ENCODE peak calls at places on chromosome X, in five cellular contexts. S is sigmoid colon, J is tibial nerve, A is GM12878, H is ovary. D is an unnamed sample.

GRCh38 chrX:39065051-39065871 is 264.0 kb downstream of the MID1IP1 start:
- DNase-seq in A (no peak), S (no peak), H (no peak), J (no peak), D (no peak)

GRCh38 chrX:38151426-38151825 is 69.2 kb downstream of the SRPX start:
- DNase-seq in A (no peak), J (no peak), S (no peak), H (no peak), D (no peak)

GRCh38 chrX:71181558-71181909 is 36.9 kb downstream of the NLGN3 start:
- DNase-seq in H (peak), A (no peak), J (no peak), S (no peak), D (peak)

GRCh38 chrX:21912989-21913388 is 27.5 kb upstream of the SMS start:
- DNase-seq in A (no peak), H (no peak), S (no peak), J (no peak), D (no peak)

GRCh38 chrX:8783100-8784098 is 17.8 kb downstream of the FAM9A start:
- DNase-seq in J (no peak), H (no peak), S (no peak), A (no peak), D (no peak)

GRCh38 chrX:148337873-148338272 is 162.5 kb upstream of the AFF2 start:
- DNase-seq in A (no peak), S (no peak), H (no peak), J (no peak), D (no peak)

GRCh38 chrX:113906168-113906567 is 677.7 kb upstream of the HTR2C start:
- DNase-seq in S (no peak), H (no peak), J (no peak), A (no peak), D (no peak)

GRCh38 chrX:22889824-22890223 is 109.9 kb upstream of the DDX53 start:
- DNase-seq in S (no peak), H (no peak), J (no peak), A (no peak), D (no peak)

GRCh38 chrX:144730486-144730885 is 516.8 kb upstream of the SPANXN1 start:
- DNase-seq in S (no peak), A (no peak), H (no peak), J (no peak), D (no peak)

GRCh38 chrX:31931225-31931624 is 859.4 kb upstream of the FTHL17 start:
- DNase-seq in H (no peak), S (no peak), J (no peak), A (no peak), D (no peak)

GRCh38 chrX:18170910-18171309 is 49.8 kb downstream of the BEND2 start:
- DNase-seq in H (no peak), J (no peak), A (no peak), S (no peak), D (no peak)

GRCh38 chrX:102858826-102859627 is 78.0 kb upstream of the RAB40AL start:
- DNase-seq in H (no peak), J (no peak), A (no peak), S (no peak), D (no peak)

GRCh38 chrX:8027876-8028275 is 100.7 kb upstream of the PNPLA4 start:
- DNase-seq in J (no peak), H (no peak), S (no peak), A (no peak), D (no peak)

GRCh38 chrX:129654652-129655546 is at the start of gene APLN:
- DNase-seq in S (no peak), J (no peak), A (no peak), H (peak), D (no peak)

GRCh38 chrX:65690057-65690855 is 22.8 kb downstream of the MSN start:
- DNase-seq in J (no peak), S (peak), H (no peak), A (no peak), D (no peak)

DNA sequence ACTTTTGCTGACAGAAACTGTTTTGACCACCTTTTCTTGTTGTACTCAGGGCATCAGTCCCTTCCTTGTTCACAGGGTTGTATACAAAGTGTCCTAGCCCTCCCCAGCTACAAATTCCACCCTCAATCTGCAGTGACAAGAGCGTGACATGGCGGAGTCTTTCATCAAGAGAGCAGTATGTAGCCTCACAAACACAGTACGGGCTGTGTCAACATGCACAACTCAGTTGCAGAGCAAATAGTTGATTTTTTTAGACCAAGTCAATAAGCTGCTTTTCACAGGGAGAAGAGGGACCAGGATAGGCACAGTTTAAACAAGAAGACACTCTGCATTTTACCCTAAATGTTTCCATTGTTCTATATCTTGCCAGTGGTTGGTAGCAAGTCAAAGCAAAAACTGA is 8.6 kb upstream of the HS6ST2 start:
- DNase-seq in H (no peak), A (no peak), J (no peak), S (no peak), D (no peak)
- TF ChIP-seq EP300 in H (no peak), A (no peak), J (no peak), S (no peak), D (no peak)

DNA sequence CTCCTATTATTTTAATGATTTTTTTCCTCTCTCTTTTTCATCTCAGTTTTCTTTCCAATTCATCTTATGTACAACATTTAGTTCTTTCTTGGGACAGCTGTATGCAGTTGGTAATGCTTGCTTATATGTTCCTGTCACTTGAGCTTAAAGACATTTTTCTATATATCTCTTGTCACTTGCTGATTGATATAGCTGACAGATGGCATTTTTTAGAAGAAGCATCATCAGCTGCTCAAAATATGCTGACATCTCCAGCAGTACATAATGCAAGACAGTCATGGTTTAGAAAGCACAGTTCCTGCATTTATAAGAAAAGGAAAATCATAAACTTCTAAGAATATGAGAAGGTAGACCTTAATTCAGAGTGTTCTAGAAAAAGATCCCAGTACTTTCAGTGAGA is 56.5 kb downstream of the DCAF8L1 start:
- DNase-seq in J (no peak), H (no peak), S (no peak), A (no peak), D (no peak)
- TF ChIP-seq EP300 in J (no peak), H (no peak), S (no peak), A (no peak), D (no peak)

DNA sequence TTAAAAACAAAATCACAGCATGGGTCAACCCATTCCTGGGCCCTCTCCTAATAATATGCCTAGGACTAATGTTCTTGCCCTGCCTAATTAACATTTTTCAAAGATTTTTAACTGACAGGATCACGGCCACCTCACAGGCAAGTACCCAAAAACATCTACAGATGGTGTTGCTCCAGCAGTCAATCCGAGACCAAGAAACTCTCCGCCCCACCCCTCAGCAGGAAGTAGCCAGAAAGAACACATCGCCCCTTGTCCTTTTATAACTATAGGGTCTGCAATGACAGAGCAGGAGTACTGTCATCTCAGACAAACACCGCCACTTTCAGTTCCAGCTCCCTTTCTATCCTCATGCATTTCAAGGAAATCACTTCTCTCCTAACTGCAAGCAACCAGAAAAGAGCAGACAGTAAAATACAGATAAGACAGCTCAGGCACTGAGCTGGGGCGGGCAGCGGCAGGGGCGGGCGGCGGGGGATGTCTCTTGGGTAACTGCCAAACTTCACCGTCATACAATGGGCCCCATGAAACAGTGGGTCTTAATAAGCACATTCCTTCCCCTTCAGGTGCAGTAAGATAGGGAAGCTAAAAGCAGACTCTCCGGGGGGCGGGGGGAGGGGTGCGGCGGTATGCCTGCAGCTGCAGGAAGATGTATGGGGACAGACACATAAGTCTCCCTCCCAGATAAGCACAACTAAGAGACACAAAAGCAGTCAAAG is 67.4 kb downstream of the ZNF182 start:
- DNase-seq in H (no peak), A (no peak), J (no peak), S (no peak), D (no peak)
- TF ChIP-seq EP300 in H (no peak), A (no peak), J (no peak), S (no peak), D (no peak)

DNA sequence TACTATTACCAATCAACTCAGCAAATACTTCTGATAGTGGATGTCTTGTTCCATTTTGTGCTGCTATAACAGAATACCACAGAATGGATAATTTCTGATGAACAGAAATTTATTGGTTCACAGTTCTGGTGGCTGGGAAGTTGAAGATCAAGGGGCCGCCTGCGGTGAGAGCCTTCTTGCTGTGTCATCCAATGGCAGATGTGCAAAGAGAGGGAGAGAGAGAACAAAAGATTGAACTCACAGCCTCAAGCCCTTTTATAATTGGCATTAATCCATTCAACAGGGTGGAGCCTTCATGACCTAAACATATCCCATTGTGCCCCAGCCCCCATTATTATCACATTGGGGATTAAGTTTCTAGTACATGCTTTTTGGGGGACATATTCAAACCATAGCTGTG is 86.1 kb downstream of the ADGRG4 start:
- DNase-seq in J (no peak), S (no peak), H (no peak), A (no peak), D (no peak)
- TF ChIP-seq EP300 in J (no peak), S (no peak), H (no peak), A (no peak), D (no peak)

GRCh38 chrX:107676559-107677378 is 48.5 kb downstream of the PRPS1 start:
- DNase-seq in S (peak), J (peak), A (no peak), H (peak), D (peak)
- TF ChIP-seq EP300 in S (peak), J (peak), A (peak), H (peak), D (peak)

GRCh38 chrX:44310227-44310626 is 33.2 kb downstream of the EFHC2 start:
- DNase-seq in S (no peak), J (no peak), A (no peak), H (no peak), D (no peak)

GRCh38 chrX:44317196-44317595 is 26.3 kb downstream of the EFHC2 start:
- DNase-seq in J (no peak), A (no peak), S (no peak), H (no peak), D (no peak)

GRCh38 chrX:44314259-44314734 is 29.2 kb downstream of the EFHC2 start:
- DNase-seq in H (no peak), S (no peak), A (no peak), J (no peak), D (peak)

GRCh38 chrX:44312421-44312820 is 31.1 kb downstream of the EFHC2 start:
- DNase-seq in J (no peak), A (no peak), H (no peak), S (no peak), D (no peak)

GRCh38 chrX:44314855-44315254 is 28.6 kb downstream of the EFHC2 start:
- DNase-seq in A (no peak), H (no peak), S (no peak), J (no peak), D (no peak)
- TF ChIP-seq EP300 in A (no peak), H (no peak), S (no peak), J (no peak), D (no peak)

DNA sequence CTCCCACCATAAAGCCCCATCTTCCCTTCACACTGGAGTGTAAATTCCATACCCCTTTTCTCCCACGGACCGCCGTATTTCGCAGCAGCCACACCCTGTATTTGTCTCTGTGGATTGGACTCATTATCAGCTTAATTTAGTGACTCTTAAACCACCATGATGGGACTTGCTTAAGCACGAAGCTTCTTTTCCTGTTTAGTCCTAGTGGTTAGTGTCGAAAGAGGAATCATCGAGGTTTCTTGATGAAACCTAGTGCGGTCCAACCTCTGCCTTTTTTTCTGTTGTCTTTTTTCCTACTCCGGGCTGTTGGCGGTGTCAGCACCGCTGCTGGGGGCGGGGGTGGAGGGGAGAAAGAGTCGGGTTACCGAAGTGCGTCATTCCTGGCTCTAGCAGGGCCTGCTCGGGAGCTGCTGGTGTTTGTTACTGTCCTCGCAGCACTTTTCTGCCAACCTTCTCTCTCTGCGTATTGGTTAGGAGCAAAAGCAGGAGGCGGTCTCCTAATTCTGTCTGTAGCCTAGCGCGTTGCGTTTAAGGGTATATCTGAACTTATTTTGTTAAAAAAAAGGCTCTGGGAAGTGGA is 1.4 kb downstream of the STAG2 start:
- DNase-seq in J (peak), H (peak), A (peak), S (peak), D (peak)
- TF ChIP-seq EP300 in J (peak), H (no peak), A (peak), S (no peak), D (no peak)

GRCh38 chrX:140389331-140389730 is 115.5 kb downstream of the SOX3 start:
- DNase-seq in H (no peak), S (no peak), A (no peak), J (no peak), D (peak)
- TF ChIP-seq EP300 in H (no peak), S (no peak), A (no peak), J (no peak), D (no peak)

GRCh38 chrX:17046478-17047097 is 100.1 kb downstream of the REPS2 start:
- DNase-seq in A (peak), H (peak), J (peak), S (peak), D (peak)
- TF ChIP-seq EP300 in A (no peak), H (no peak), J (no peak), S (no peak), D (no peak)

DNA sequence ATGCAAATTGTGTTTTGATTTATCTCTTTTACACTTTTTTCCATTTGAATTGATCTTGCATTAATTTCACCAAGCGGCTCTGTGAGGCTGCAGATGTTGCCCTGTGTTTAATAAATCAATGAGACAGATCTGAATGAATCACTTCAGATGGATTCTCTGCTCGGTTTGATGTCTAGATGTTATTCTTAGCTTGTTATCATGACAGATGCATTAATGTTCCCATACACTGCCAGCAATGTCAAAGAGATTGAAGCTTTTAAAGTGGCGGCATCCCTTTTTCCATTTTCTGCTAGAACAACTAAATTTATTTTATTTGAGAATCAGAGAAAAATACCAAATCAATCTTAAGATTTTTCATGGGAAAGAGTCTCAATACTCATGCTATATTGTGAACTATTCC is 6.3 kb downstream of the DACH2 start:
- DNase-seq in S (no peak), A (no peak), J (no peak), H (no peak), D (no peak)
- TF ChIP-seq EP300 in S (no peak), A (no peak), J (no peak), H (no peak), D (no peak)